ENCODE peak calls at places on chromosome X, in ten cellular contexts. U, J, N, E, K, X, S, L, R and W are unnamed samples.

GRCh38 chrX:46978341-46979291 is 66.4 kb downstream of the JADE3 start:
- DNase-seq in U (peak; percentile 19), J (peak; percentile 49), N (peak; percentile 68), E (peak; percentile 71), K (peak; percentile 81), X (peak; percentile 81), S (peak; percentile 79), L (peak; percentile 63), R (peak; percentile 81), W (peak; percentile 67)

GRCh38 chrX:53284684-53285447 is 3.5 kb upstream of the IQSEC2 start:
- DNase-seq in U (peak; percentile 62), J (peak; percentile 22), N (peak; percentile 61), E (peak; percentile 73), K (peak; percentile 73), X (peak; percentile 71), S (peak; percentile 74), L (peak; percentile 62), R (peak; percentile 71), W (peak; percentile 38)

GRCh38 chrX:129665916-129666644 is 11.3 kb upstream of the APLN start:
- DNase-seq in U (peak; percentile 69), J (no peak), N (peak; percentile 83), E (no peak), K (no peak), X (no peak), S (no peak), L (no peak), R (no peak), W (no peak)

GRCh38 chrX:39616098-39616729 is 481.5 kb downstream of the BCOR start:
- DNase-seq in U (no peak), J (no peak), N (no peak), E (no peak), K (no peak), X (no peak), S (no peak), L (no peak), R (no peak), W (peak; percentile 12)

GRCh38 chrX:6708041-6708440 is 173.1 kb upstream of the VCX3A start:
- DNase-seq in U (peak; percentile 22), J (no peak), N (no peak), E (no peak), K (no peak), X (no peak), S (no peak), L (no peak), R (no peak), W (no peak)

GRCh38 chrX:55488559-55489314 is 911 bp downstream of the USP51 start:
- DNase-seq in U (no peak), J (peak; percentile 42), N (peak; percentile 80), E (peak; percentile 56), K (peak; percentile 60), X (peak; percentile 60), S (peak; percentile 79), L (peak; percentile 70), R (peak; percentile 62), W (peak; percentile 48)

GRCh38 chrX:110847334-110847733 is 51.7 kb upstream of the CHRDL1 start:
- DNase-seq in U (peak; percentile 18), J (no peak), N (peak; percentile 55), E (no peak), K (peak; percentile 24), X (no peak), S (no peak), L (no peak), R (peak; percentile 77), W (peak; percentile 80)

GRCh38 chrX:72621619-72622485 is 49.2 kb upstream of the HDAC8 start:
- DNase-seq in U (no peak), J (no peak), N (peak; percentile 71), E (no peak), K (no peak), X (no peak), S (no peak), L (no peak), R (no peak), W (no peak)

GRCh38 chrX:57156397-57157049 is 19.3 kb upstream of the SPIN2A start:
- DNase-seq in U (peak; percentile 33), J (no peak), N (peak; percentile 56), E (no peak), K (peak; percentile 47), X (peak; percentile 53), S (no peak), L (no peak), R (peak; percentile 65), W (peak; percentile 28)

DNA sequence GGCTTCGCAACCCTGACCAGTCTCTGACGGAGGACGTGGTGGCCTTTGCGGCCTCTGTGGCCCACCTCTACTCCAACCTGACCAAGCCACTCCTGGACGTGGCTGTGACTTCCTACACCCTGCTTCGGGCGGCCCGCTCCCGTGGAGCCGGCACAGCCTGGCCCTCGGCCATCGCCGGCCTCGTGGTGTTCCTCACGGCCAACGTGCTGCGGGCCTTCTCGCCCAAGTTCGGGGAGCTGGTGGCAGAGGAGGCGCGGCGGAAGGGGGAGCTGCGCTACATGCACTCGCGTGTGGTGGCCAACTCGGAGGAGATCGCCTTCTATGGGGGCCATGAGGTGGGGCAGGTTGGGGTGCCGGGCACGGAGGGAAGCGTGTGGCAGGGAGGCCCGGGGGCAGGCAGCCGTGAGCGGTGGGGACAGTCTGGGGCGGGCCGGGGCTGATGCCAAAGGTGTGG is 1.2 kb downstream of the ABCD1 start:
- DNase-seq in U (peak; percentile 12), J (no peak), N (peak; percentile 36), E (no peak), K (no peak), X (no peak), S (no peak), L (no peak), R (no peak), W (no peak)
- H3K4me1 ChIP-seq in U (peaks cover 44% of the 10 kb centered on the region), J (peaks cover 31% of the 10 kb centered on the region), N (peaks cover 18% of the 10 kb centered on the region), E (peaks cover 50% of the 10 kb centered on the region), K (peaks cover 22% of the 10 kb centered on the region), X (peaks cover 56% of the 10 kb centered on the region), S (peaks cover 27% of the 10 kb centered on the region), L (peaks cover 49% of the 10 kb centered on the region), R (peaks cover 12% of the 10 kb centered on the region), W (peaks cover 20% of the 10 kb centered on the region)

GRCh38 chrX:118864063-118864630 is 40.5 kb downstream of the ZCCHC12 start:
- DNase-seq in U (no peak), J (no peak), N (no peak), E (no peak), K (no peak), X (no peak), S (no peak), L (no peak), R (no peak), W (no peak)
- H3K4me1 ChIP-seq in U (peaks cover 9% of the 10 kb centered on the region), J (no peaks in the 10 kb centered on the region), N (no peaks in the 10 kb centered on the region), E (no peaks in the 10 kb centered on the region), K (no peaks in the 10 kb centered on the region), X (no peaks in the 10 kb centered on the region), S (no peaks in the 10 kb centered on the region), L (no peaks in the 10 kb centered on the region), R (no peaks in the 10 kb centered on the region), W (no peaks in the 10 kb centered on the region)

GRCh38 chrX:2710496-2710895 is 19.4 kb downstream of the CD99 start:
- DNase-seq in U (peak; percentile 33), J (no peak), N (peak; percentile 67), E (no peak), K (no peak), X (no peak), S (no peak), L (no peak), R (peak; percentile 45), W (no peak)
- H3K4me1 ChIP-seq in U (peaks cover 48% of the 10 kb centered on the region), J (peaks cover 62% of the 10 kb centered on the region), N (peaks cover 37% of the 10 kb centered on the region), E (peaks cover 54% of the 10 kb centered on the region), K (peaks cover 5% of the 10 kb centered on the region), X (peaks cover 64% of the 10 kb centered on the region), S (peaks cover 46% of the 10 kb centered on the region), L (peaks cover 54% of the 10 kb centered on the region), R (peaks cover 16% of the 10 kb centered on the region), W (no peaks in the 10 kb centered on the region)

GRCh38 chrX:20260885-20261284 is 5.8 kb downstream of the RPS6KA3 start:
- DNase-seq in U (no peak), J (no peak), N (no peak), E (no peak), K (no peak), X (no peak), S (no peak), L (no peak), R (no peak), W (no peak)
- H3K4me1 ChIP-seq in U (peaks cover 30% of the 10 kb centered on the region), J (peaks cover 54% of the 10 kb centered on the region), N (peaks cover 24% of the 10 kb centered on the region), E (peaks cover 17% of the 10 kb centered on the region), K (no peaks in the 10 kb centered on the region), X (peaks cover 40% of the 10 kb centered on the region), S (peaks cover 24% of the 10 kb centered on the region), L (peaks cover 12% of the 10 kb centered on the region), R (no peaks in the 10 kb centered on the region), W (peaks cover 13% of the 10 kb centered on the region)

DNA sequence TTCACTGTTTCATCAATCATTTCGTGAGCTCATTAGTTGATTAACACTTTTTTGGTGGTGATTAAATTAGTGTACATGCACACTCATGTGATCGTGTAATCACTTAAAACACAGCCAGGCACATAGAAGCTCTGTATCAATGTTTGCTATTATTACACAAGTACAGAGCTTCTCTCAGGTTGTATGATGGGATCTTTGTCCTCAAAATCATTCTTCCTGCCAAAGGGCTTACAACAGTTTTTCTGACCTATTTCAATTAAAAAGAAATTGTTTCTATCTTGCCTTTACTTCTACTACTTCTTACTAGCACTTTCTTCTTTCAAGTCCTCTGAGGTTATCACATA is 145.1 kb downstream of the AMELX start:
- DNase-seq in U (no peak), J (no peak), N (no peak), E (no peak), K (no peak), X (no peak), S (no peak), L (no peak), R (no peak), W (no peak)
- H3K4me1 ChIP-seq in U (no peaks in the 10 kb centered on the region), J (no peaks in the 10 kb centered on the region), N (peaks cover 44% of the 10 kb centered on the region), E (no peaks in the 10 kb centered on the region), K (no peaks in the 10 kb centered on the region), X (no peaks in the 10 kb centered on the region), S (no peaks in the 10 kb centered on the region), L (no peaks in the 10 kb centered on the region), R (no peaks in the 10 kb centered on the region), W (peaks cover 44% of the 10 kb centered on the region)

GRCh38 chrX:154349359-154349935 is 25.0 kb downstream of the FLNA start:
- DNase-seq in U (peak; percentile 20), J (no peak), N (peak; percentile 1), E (no peak), K (no peak), X (peak; percentile 11), S (peak; percentile 55), L (no peak), R (no peak), W (no peak)

GRCh38 chrX:154351183-154352011 is 23.0 kb downstream of the FLNA start:
- DNase-seq in U (peak; percentile 48), J (peak; percentile 34), N (no peak), E (peak; percentile 65), K (no peak), X (peak; percentile 71), S (peak; percentile 67), L (no peak), R (no peak), W (no peak)

GRCh38 chrX:154350429-154351182 is 23.8 kb downstream of the FLNA start:
- DNase-seq in U (peak; percentile 7), J (no peak), N (peak; percentile 25), E (no peak), K (no peak), X (peak; percentile 17), S (no peak), L (no peak), R (no peak), W (no peak)

GRCh38 chrX:154348646-154349358 is 25.6 kb downstream of the FLNA start:
- DNase-seq in U (peak; percentile 10), J (no peak), N (no peak), E (no peak), K (no peak), X (no peak), S (peak; percentile 58), L (peak; percentile 26), R (peak; percentile 64), W (no peak)

DNA sequence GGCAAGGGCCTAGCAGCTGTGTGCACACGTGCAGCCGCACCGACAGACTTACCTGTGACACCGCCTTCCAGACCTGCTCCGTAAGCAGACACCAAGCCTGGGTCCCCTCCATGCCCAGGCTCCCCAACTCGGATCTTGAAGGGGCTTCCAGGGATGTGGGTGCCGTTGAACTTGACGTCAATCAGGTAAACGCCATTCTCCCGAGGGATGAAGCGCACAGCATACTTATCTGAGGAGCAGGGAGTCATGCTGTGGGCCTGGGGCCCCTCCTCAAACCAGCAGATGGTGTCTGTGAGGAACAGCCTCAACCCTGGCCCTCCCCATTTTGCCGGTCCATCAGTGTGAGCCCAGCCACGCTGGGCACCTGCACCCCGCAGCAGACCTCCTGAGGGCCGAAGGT is 24.5 kb downstream of the FLNA start:
- DNase-seq in U (peak; percentile 3), J (no peak), N (peak; percentile 0), E (no peak), K (no peak), X (no peak), S (no peak), L (no peak), R (no peak), W (no peak)
- H3K4me1 ChIP-seq in U (no peaks in the 10 kb centered on the region), J (peaks cover 80% of the 10 kb centered on the region), N (no peaks in the 10 kb centered on the region), E (peaks cover 38% of the 10 kb centered on the region), K (peaks cover 8% of the 10 kb centered on the region), X (peaks cover 11% of the 10 kb centered on the region), S (no peaks in the 10 kb centered on the region), L (peaks cover 14% of the 10 kb centered on the region), R (no peaks in the 10 kb centered on the region), W (no peaks in the 10 kb centered on the region)